ENCODE peak calls at places on chromosomes 4 and X, in four cellular contexts. K is cardiac muscle cell, O is A549, L is left lung. A is an unnamed sample. For H3K4me1, the result is how much of the 10 kb centered on the place peaks cover.

GRCh38 chr4:136150046-136150445 is 1382.2 kb downstream of the PCDH18 start:
- DNase-seq in K (no peak), O (no peak), L (no peak), A (no peak)

GRCh38 chrX:85907316-85907715 is 140.0 kb downstream of the CHM start:
- DNase-seq in K (no peak), O (no peak), L (no peak), A (no peak)

GRCh38 chr4:105878668-105879067 is 16.6 kb upstream of the NPNT start:
- DNase-seq in K (no peak), O (no peak), L (no peak), A (no peak)

GRCh38 chr4:85180533-85180932 is 214.0 kb upstream of the WDFY3 start:
- DNase-seq in K (no peak), O (no peak), L (no peak), A (no peak)

GRCh38 chrX:72016881-72017783 is 106.5 kb downstream of the NHSL2 start:
- DNase-seq in K (no peak), O (no peak), L (no peak), A (peak)

GRCh38 chrX:65463550-65463949 is 71.0 kb downstream of the LAS1L start:
- DNase-seq in K (peak), O (no peak), L (no peak), A (no peak)

GRCh38 chr4:38489924-38490639 is 173.9 kb upstream of the KLF3 start:
- DNase-seq in K (peak), O (peak), L (no peak), A (peak)

GRCh38 chrX:15696516-15696915 is 31.9 kb upstream of the CLTRN start:
- DNase-seq in K (no peak), O (no peak), L (no peak), A (no peak)

GRCh38 chr4:135770505-135770904 is 1568.9 kb upstream of the PABPC4L start:
- DNase-seq in K (no peak), O (no peak), L (no peak), A (no peak)

GRCh38 chr4:183082053-183082452 is 17.0 kb upstream of the WWC2 start:
- DNase-seq in K (no peak), O (no peak), L (no peak), A (no peak)

GRCh38 chrX:153494541-153495361 is at the start of gene BGN:
- DNase-seq in K (peak), O (no peak), L (peak), A (no peak)

GRCh38 chr4:39032218-39033085 is at the start of gene TMEM156:
- DNase-seq in K (peak), O (peak), L (no peak), A (no peak)

GRCh38 chr4:170599894-170600293 is 510.1 kb upstream of the AADAT start:
- DNase-seq in K (no peak), O (no peak), L (no peak), A (no peak)

GRCh38 chr4:110625593-110626292 is 2.9 kb upstream of the PITX2 start:
- DNase-seq in K (no peak), O (no peak), L (no peak), A (no peak)

GRCh38 chrX:39720945-39721344 is 376.8 kb downstream of the BCOR start:
- DNase-seq in K (peak), O (no peak), L (no peak), A (no peak)

GRCh38 chr4:40514409-40515025 is 115.1 kb downstream of the RBM47 start:
- DNase-seq in K (no peak), O (peak), L (peak), A (no peak)

GRCh38 chr4:40507977-40508376 is 121.7 kb downstream of the RBM47 start:
- DNase-seq in K (no peak), O (peak), L (no peak), A (no peak)

GRCh38 chr4:40515037-40515397 is 114.6 kb downstream of the RBM47 start:
- DNase-seq in K (peak), O (no peak), L (no peak), A (no peak)

GRCh38 chr4:40515398-40516293 is 114.0 kb downstream of the RBM47 start:
- DNase-seq in K (peak), O (peak), L (peak), A (peak)

GRCh38 chr4:40511017-40511614 is 118.5 kb downstream of the RBM47 start:
- DNase-seq in K (no peak), O (no peak), L (peak), A (no peak)
- TF ChIP-seq CTCF in K (no peak), O (no peak), L (no peak), A (no peak)

DNA sequence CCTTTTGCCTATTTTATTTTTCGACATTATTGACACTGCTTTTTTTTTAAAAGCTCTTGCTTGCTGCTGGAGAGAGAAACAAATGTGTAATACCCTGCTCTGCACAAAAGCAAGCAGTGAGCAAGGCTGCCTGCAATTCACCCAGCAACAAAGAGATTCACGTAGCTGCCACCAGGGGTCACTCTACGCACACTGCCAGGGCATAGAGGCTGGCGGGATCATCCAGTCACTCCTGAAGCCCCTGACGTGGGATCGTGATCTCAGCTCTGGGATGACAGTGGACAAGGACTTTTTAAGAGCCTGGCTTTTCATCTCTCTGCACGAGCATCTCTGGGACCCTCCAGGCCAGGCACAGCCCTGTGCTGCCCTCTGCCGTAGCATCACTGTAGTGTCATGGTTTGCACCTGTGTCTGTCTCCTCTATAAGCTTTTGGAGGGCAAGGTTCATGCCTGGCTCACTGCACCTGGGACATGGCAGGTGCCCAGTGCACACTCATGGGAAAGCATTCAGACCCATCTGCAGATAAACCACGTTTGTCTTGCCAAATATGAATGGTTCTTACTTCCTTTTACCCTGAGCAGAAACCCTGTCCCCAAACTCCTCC is 19.8 kb downstream of the C4orf50 start:
- DNase-seq in K (peak), O (peak), L (no peak), A (no peak)
- H3K4me1 ChIP-seq in K (under half), O (under half), L (under half), A (under half)

GRCh38 chr4:180923476-180923875 is 1319.7 kb upstream of the TENM3 start:
- DNase-seq in K (no peak), O (no peak), L (no peak), A (no peak)
- TF ChIP-seq CTCF in K (no peak), O (no peak), L (no peak), A (no peak)

DNA sequence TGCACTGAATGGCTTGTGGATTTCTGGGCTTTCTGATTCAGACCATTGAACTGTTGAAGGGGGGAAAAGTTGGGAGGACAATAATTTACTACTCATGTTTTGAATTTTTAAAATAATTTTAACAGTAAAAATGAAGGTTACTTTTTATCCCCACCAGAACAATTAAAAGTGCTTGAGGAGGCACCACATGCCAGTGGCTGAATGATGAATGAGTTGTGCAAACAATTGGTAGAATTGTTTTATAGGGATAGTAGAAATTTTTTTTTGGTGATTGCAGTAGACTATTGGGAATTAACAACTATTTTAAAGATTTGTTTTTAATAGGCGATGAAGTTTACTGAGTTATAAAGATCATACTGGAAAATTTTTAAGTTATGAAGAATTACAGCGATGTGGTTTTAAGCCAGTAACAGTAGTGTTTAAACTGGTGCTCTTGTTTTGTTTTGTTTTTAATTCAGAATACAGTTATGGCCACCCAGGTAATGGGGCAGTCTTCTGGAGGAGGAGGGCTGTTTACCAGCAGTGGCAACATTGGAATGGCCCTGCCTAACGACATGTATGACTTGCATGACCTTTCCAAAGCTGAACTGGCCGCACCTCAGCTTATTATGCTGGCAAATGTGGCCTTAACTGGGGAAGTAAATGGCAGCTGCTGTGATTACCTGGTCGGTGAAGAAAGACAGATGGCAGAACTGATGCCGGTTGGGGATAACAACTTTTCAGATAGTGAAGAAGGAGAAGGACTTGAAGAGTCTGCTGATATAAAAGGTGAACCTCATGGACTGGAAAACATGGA is 2.7 kb downstream of the REST start:
- DNase-seq in K (no peak), O (no peak), L (no peak), A (no peak)
- H3K4me1 ChIP-seq in K (under half), O (under half), L (half or more), A (under half)

GRCh38 chrX:11678174-11678573 is 12.5 kb upstream of the ARHGAP6 start:
- DNase-seq in K (peak), O (no peak), L (no peak), A (no peak)
- TF ChIP-seq CTCF in K (peak), O (no peak), L (no peak), A (no peak)

GRCh38 chrX:109710181-109710580 is 22.9 kb downstream of the ACSL4 start:
- DNase-seq in K (no peak), O (no peak), L (no peak), A (no peak)
- H3K4me1 ChIP-seq in K (under half), O (under half), L (half or more), A (under half)

GRCh38 chr4:130568746-130569145 is 1472.8 kb downstream of the C4orf33 start:
- DNase-seq in K (no peak), O (no peak), L (no peak), A (no peak)

GRCh38 chr4:130559268-130559667 is 1463.3 kb downstream of the C4orf33 start:
- DNase-seq in K (no peak), O (no peak), L (no peak), A (no peak)

GRCh38 chr4:130563891-130564418 is 1468.0 kb downstream of the C4orf33 start:
- DNase-seq in K (no peak), O (peak), L (no peak), A (no peak)

GRCh38 chr4:130563185-130563890 is 1467.4 kb downstream of the C4orf33 start:
- DNase-seq in K (peak), O (peak), L (peak), A (peak)
- TF ChIP-seq CTCF in K (peak), O (peak), L (no peak), A (peak)

GRCh38 chr4:68346461-68346860 is 3.4 kb downstream of the YTHDC1 start:
- DNase-seq in K (no peak), O (peak), L (no peak), A (no peak)

GRCh38 chr4:68349361-68350360 is at the start of gene YTHDC1:
- DNase-seq in K (peak), O (peak), L (peak), A (peak)

GRCh38 chr4:68348577-68348976 is 1.3 kb downstream of the YTHDC1 start:
- DNase-seq in K (no peak), O (no peak), L (no peak), A (no peak)

GRCh38 chr4:68344785-68345184 is 5.1 kb downstream of the YTHDC1 start:
- DNase-seq in K (no peak), O (no peak), L (no peak), A (no peak)

GRCh38 chr4:68347845-68348244 is 2.0 kb downstream of the YTHDC1 start:
- DNase-seq in K (no peak), O (no peak), L (no peak), A (no peak)
- H3K4me1 ChIP-seq in K (under half), O (under half), L (half or more), A (half or more)

DNA sequence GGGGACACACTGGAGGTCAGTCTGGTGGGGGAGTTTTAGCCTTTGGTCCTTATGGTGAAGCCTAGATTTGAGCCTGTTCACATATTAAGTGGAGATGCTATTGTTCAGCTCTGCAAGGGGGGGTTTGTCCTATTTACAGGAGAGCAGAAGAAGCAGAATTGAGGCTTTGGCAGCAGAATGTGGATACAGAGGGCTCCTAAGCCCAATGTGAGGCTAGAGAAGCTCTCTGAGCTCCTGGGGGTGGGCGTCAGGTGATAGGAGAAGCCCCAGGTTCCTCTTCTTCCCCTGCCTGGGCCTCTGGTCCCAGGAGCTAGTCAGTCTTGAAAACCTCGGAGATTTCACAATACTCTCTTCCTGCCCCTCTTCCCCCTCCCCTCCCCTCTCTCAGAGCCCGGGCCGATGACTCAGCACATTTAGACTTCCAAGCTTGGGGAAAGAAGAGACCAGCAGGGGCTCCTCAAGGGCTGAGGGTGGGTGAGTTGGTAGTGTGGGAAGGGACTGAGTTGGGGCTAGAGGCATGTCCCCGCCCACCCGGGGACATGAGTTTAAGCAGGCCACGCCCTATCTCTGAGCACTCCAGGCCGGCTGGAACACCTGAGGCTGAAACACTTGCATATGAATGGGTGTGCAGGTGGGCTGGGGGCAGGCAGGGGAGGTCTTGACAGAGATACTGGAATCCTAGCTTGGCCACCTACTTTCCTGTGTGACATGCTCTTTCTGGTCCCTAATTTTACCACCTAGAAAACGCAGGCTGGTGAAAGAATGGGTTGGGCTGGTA is 3.4 kb downstream of the TFE3 start:
- DNase-seq in K (peak), O (peak), L (peak), A (peak)
- TF ChIP-seq CTCF in K (peak), O (no peak), L (no peak), A (no peak)

GRCh38 chr4:102334624-102335023 is 10.7 kb downstream of the SLC39A8 start:
- DNase-seq in K (no peak), O (no peak), L (no peak), A (no peak)
- H3K4me1 ChIP-seq in K (under half), O (under half), L (under half), A (under half)